ENCODE peak calls at places on chromosomes 3 and 15, in nine cellular contexts. J is fibroblast of pulmonary artery; F is heart right ventricle; X is AG09319; N is omental fat pad; A is CD8-positive, alpha-beta T cell; G is tibial nerve; C is transverse colon; E is progenitor cell of endocrine pancreas. W is an unnamed sample.

GRCh38 chr3:156010829-156011228 is 109.5 kb upstream of the KCNAB1 start:
- DNase-seq in J (peak), F (peak), X (no peak), N (no peak), A (no peak), G (no peak), C (no peak), E (no peak), W (no peak)

GRCh38 chr3:84943379-84943778 is 15.4 kb upstream of the CADM2 start:
- DNase-seq in J (no peak), F (no peak), X (no peak), N (no peak), A (no peak), G (no peak), C (no peak), E (no peak), W (no peak)

GRCh38 chr15:65081758-65082157 is 5.2 kb downstream of the KBTBD13 start:
- DNase-seq in J (no peak), F (no peak), X (no peak), N (no peak), A (no peak), G (no peak), C (no peak), E (no peak), W (no peak)

GRCh38 chr15:44307712-44308111 is 19.2 kb downstream of the GOLM2 start:
- DNase-seq in J (no peak), F (no peak), X (no peak), N (no peak), A (no peak), G (no peak), C (no peak), E (no peak), W (no peak)

GRCh38 chr3:140630866-140631265 is 47.0 kb upstream of the TRIM42 start:
- DNase-seq in J (no peak), F (no peak), X (no peak), N (no peak), A (no peak), G (no peak), C (no peak), E (no peak), W (no peak)

GRCh38 chr3:144257381-144257780 is 285.8 kb downstream of the DIPK2A start:
- DNase-seq in J (no peak), F (no peak), X (no peak), N (no peak), A (no peak), G (no peak), C (no peak), E (no peak), W (no peak)

GRCh38 chr3:195030791-195031321 is 240.1 kb downstream of the XXYLT1 start:
- DNase-seq in J (peak), F (no peak), X (no peak), N (no peak), A (no peak), G (no peak), C (no peak), E (no peak), W (no peak)

GRCh38 chr15:99438222-99438592 is 127.6 kb upstream of the MEF2A start:
- DNase-seq in J (no peak), F (no peak), X (no peak), N (no peak), A (no peak), G (no peak), C (no peak), E (peak), W (peak)

GRCh38 chr15:64045774-64046346 is 425 bp downstream of the DAPK2 start:
- DNase-seq in J (no peak), F (peak), X (no peak), N (no peak), A (no peak), G (no peak), C (peak), E (peak), W (peak)

GRCh38 chr15:78174398-78174797 is 25.2 kb downstream of the IDH3A start:
- DNase-seq in J (no peak), F (no peak), X (no peak), N (no peak), A (no peak), G (no peak), C (peak), E (no peak), W (no peak)

GRCh38 chr3:146189519-146190173 is 28.7 kb upstream of the PLOD2 start:
- DNase-seq in J (peak), F (no peak), X (peak), N (no peak), A (no peak), G (no peak), C (no peak), E (no peak), W (no peak)

GRCh38 chr3:130576571-130577266 is 59.7 kb downstream of the COL6A6 start:
- DNase-seq in J (peak), F (no peak), X (peak), N (no peak), A (no peak), G (no peak), C (no peak), E (no peak), W (no peak)

GRCh38 chr15:76994971-76995945 is at the start of gene PSTPIP1:
- DNase-seq in J (no peak), F (no peak), X (no peak), N (no peak), A (peak), G (no peak), C (peak), E (no peak), W (peak)

GRCh38 chr15:80234883-80235282 is 17.1 kb downstream of the CTXND1 start:
- DNase-seq in J (peak), F (no peak), X (no peak), N (no peak), A (peak), G (peak), C (peak), E (no peak), W (no peak)

GRCh38 chr3:129240436-129240835 is 9.0 kb upstream of the COPG1 start:
- DNase-seq in J (no peak), F (no peak), X (no peak), N (no peak), A (no peak), G (no peak), C (no peak), E (no peak), W (no peak)

GRCh38 chr15:80551348-80551747 is 143.8 kb upstream of the ABHD17C start:
- DNase-seq in J (no peak), F (no peak), X (no peak), N (no peak), A (no peak), G (no peak), C (no peak), E (no peak), W (no peak)

GRCh38 chr3:184395320-184395660 is 15.4 kb downstream of the CHRD start:
- DNase-seq in J (no peak), F (no peak), X (no peak), N (no peak), A (no peak), G (no peak), C (no peak), E (no peak), W (no peak)

GRCh38 chr3:28940530-28940929 is 340.3 kb upstream of the RBMS3 start:
- DNase-seq in J (peak), F (no peak), X (peak), N (no peak), A (no peak), G (peak), C (no peak), E (no peak), W (no peak)

GRCh38 chr15:27232876-27233275 is 261.9 kb downstream of the GABRG3 start:
- DNase-seq in J (no peak), F (no peak), X (no peak), N (no peak), A (no peak), G (no peak), C (no peak), E (no peak), W (no peak)

DNA sequence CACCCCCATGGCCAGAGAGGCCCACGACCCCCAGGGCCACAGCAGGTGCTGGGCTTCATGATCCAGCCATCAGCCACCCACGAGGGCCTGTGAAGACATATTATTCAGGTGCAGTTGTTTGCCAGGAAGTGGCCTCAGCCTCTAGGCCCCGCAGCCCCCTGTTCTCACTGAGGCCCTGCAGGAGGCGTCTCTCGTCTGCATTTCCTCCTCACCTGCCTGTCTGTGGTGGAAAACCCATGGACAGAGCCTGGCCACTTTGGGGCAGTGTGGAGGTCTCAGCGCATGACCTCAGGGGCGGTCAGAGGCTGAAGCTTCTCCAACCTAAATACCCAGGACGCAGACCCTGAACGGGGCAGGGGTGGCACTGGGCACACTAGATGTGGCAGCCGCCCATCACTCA is 18.6 kb downstream of the UROC1 start:
- DNase-seq in J (no peak), F (no peak), X (no peak), N (no peak), A (no peak), G (no peak), C (no peak), E (no peak), W (no peak)
- TF ChIP-seq CTCF in J (no peak), F (no peak), X (no peak), N (no peak), A (no peak), G (no peak), C (no peak), E (peak), W (no peak)

GRCh38 chr3:126348308-126348920 is 8.8 kb downstream of the KLF15 start:
- DNase-seq in J (peak), F (peak), X (no peak), N (no peak), A (no peak), G (peak), C (no peak), E (peak), W (no peak)
- TF ChIP-seq CTCF in J (peak), F (no peak), X (no peak), N (no peak), A (no peak), G (peak), C (no peak), E (peak), W (no peak)

GRCh38 chr15:70852501-70853269 is 1.3 kb downstream of the LARP6 start:
- DNase-seq in J (peak), F (no peak), X (no peak), N (no peak), A (no peak), G (no peak), C (no peak), E (no peak), W (no peak)

GRCh38 chr15:70854669-70854976 is 666 bp upstream of the LARP6 start:
- DNase-seq in J (peak), F (no peak), X (no peak), N (no peak), A (no peak), G (peak), C (no peak), E (no peak), W (no peak)

GRCh38 chr15:70853270-70853854 is 595 bp downstream of the LARP6 start:
- DNase-seq in J (peak), F (no peak), X (no peak), N (no peak), A (no peak), G (peak), C (peak), E (peak), W (no peak)

GRCh38 chr15:70855764-70856163 is 1.8 kb upstream of the LARP6 start:
- DNase-seq in J (no peak), F (no peak), X (no peak), N (no peak), A (no peak), G (no peak), C (no peak), E (no peak), W (no peak)

DNA sequence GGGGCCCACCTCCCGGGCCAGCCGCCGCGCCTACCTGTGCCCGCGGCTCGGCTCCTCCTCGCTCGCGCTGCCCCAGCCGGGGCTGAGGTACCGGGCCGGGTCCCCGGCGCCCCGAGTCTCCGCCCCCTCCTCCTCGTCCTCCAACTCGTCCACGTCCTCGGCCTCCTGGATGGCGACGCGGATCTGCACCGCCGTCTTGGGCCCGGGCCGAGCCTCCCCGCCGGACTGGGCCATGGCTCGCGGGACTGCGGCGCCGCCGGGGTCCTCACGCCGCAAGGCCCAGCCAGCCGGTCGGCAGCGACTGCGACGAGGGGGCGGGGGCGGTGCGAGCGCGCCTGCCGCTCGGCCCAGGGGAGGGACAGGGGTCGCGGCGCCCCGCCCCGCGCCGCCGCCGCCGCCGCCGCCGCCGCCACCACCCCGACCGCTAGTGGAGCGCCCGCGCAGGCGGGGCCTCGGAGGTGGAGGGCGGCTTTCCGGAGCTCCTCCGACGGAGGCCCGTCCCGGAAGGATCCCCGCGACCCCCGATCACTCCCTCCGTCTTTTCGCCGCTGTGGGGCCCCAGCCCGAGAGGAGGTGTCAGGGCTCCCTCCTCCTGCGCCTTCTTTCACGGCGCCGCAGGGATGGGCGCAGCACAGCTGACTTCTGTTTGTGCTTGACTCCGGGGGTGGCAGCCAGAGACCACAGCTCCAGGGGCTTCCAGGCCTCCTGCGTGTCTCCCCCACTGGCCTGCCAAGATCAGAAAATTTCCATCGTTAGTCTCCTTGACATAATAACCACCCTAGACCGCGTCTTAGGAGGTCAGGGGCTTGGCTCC is at the start of gene LARP6:
- DNase-seq in J (peak), F (peak), X (no peak), N (no peak), A (no peak), G (peak), C (peak), E (peak), W (peak)
- TF ChIP-seq CTCF in J (no peak), F (no peak), X (no peak), N (no peak), A (no peak), G (peak), C (no peak), E (no peak), W (no peak)

GRCh38 chr15:70560617-70561328 is 202.6 kb downstream of the UACA start:
- DNase-seq in J (no peak), F (no peak), X (no peak), N (no peak), A (no peak), G (no peak), C (no peak), E (no peak), W (no peak)
- TF ChIP-seq CTCF in J (no peak), F (no peak), X (no peak), N (no peak), A (no peak), G (no peak), C (no peak), E (no peak), W (no peak)

GRCh38 chr15:53611145-53611920 is 148.1 kb downstream of the WDR72 start:
- DNase-seq in J (peak), F (no peak), X (no peak), N (no peak), A (no peak), G (no peak), C (no peak), E (no peak), W (no peak)
- TF ChIP-seq CTCF in J (no peak), F (no peak), X (no peak), N (no peak), A (no peak), G (no peak), C (no peak), E (no peak), W (no peak)

GRCh38 chr15:74817370-74817737 is 4.7 kb downstream of the LMAN1L start:
- DNase-seq in J (peak), F (peak), X (no peak), N (no peak), A (no peak), G (no peak), C (peak), E (no peak), W (no peak)
- TF ChIP-seq CTCF in J (peak), F (peak), X (peak), N (no peak), A (no peak), G (no peak), C (peak), E (no peak), W (no peak)

GRCh38 chr3:15606434-15606891 is 4.9 kb downstream of the BTD start:
- DNase-seq in J (no peak), F (no peak), X (no peak), N (no peak), A (no peak), G (no peak), C (peak), E (no peak), W (no peak)

GRCh38 chr3:15602146-15602536 is 596 bp downstream of the BTD start:
- DNase-seq in J (no peak), F (no peak), X (no peak), N (no peak), A (no peak), G (no peak), C (no peak), E (no peak), W (no peak)

GRCh38 chr3:15595955-15596354 is 5.4 kb downstream of the HACL1 start:
- DNase-seq in J (no peak), F (no peak), X (no peak), N (no peak), A (no peak), G (no peak), C (no peak), E (no peak), W (no peak)

GRCh38 chr3:15601046-15601398 is 347 bp downstream of the HACL1 start:
- DNase-seq in J (no peak), F (no peak), X (no peak), N (no peak), A (no peak), G (no peak), C (no peak), E (no peak), W (no peak)

DNA sequence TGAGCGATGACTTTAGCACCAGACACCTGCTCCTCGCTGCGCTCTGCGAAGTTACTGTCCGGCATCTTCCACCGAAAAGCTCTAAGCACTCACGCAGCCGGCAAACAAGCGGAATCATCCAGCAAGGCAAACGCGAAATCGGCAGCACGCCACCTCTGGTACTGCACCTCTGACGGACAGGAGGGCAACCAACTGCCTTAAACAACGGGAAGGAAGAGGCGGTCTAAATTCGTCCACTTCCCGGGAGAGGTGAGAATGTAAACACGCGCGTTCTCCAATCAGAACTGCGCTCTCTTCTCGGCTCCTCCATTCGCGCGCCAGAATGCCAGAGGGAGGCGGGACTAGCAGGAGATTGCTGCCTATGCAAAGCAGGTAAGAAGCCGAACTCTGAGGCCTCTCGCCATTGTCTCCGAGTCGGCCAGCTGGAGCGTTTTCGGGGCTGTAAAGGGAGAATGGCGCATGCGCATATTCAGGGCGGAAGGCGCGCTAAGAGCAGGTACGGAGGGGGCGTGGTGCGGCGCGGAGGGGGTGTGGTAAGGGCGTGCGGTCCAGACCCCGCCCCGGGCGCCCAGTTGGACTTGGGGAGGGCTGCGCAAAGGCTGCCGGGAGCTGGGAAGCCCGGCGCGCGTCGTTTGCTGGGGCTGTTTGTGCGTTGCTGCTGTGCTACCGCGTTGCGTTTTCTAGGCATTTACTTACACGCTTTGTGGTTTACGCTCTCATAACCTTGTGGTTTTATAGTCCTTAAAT is at the start of the genes BTD and HACL1:
- DNase-seq in J (peak), F (peak), X (peak), N (peak), A (peak), G (peak), C (peak), E (peak), W (peak)
- TF ChIP-seq CTCF in J (peak), F (no peak), X (peak), N (no peak), A (peak), G (peak), C (peak), E (peak), W (no peak)

GRCh38 chr3:198079771-198080520 is 119.9 kb downstream of the LMLN start:
- DNase-seq in J (peak), F (no peak), X (no peak), N (no peak), A (peak), G (no peak), C (peak), E (no peak), W (no peak)
- TF ChIP-seq CTCF in J (peak), F (no peak), X (no peak), N (no peak), A (no peak), G (no peak), C (no peak), E (no peak), W (no peak)

GRCh38 chr3:10988991-10989484 is 3.5 kb upstream of the SLC6A1 start:
- DNase-seq in J (no peak), F (no peak), X (no peak), N (no peak), A (no peak), G (no peak), C (no peak), E (no peak), W (no peak)

GRCh38 chr3:10994311-10994710 is 1.8 kb downstream of the SLC6A1 start:
- DNase-seq in J (no peak), F (no peak), X (no peak), N (no peak), A (no peak), G (no peak), C (no peak), E (no peak), W (no peak)

GRCh38 chr3:10992946-10993728 is 589 bp downstream of the SLC6A1 start:
- DNase-seq in J (no peak), F (no peak), X (no peak), N (no peak), A (no peak), G (no peak), C (no peak), E (no peak), W (no peak)

GRCh38 chr3:10993729-10994065 is 1.1 kb downstream of the SLC6A1 start:
- DNase-seq in J (no peak), F (no peak), X (no peak), N (no peak), A (no peak), G (no peak), C (no peak), E (no peak), W (no peak)

GRCh38 chr3:10992017-10992945 is at the start of gene SLC6A1:
- DNase-seq in J (no peak), F (peak), X (no peak), N (no peak), A (no peak), G (peak), C (no peak), E (no peak), W (no peak)
- TF ChIP-seq CTCF in J (peak), F (peak), X (no peak), N (no peak), A (no peak), G (no peak), C (no peak), E (peak), W (no peak)

W was measured in activated B cell treated with CpG ODN at 0.5 μM for 24 hours.